ENCODE peak calls at places on chromosomes 7 and 10, in four cellular contexts. Y is HCT116, W is sigmoid colon, C is prostate gland. A is an unnamed sample. For H3K36me3 and H3K4me1, the result is how much of the 10 kb centered on the place peaks cover.

GRCh38 chr10:116162851-116163250 is 110.2 kb downstream of the GFRA1 start:
- DNase-seq in Y (no peak), C (no peak), W (no peak), A (no peak)

GRCh38 chr10:310976-311639 is 175.9 kb downstream of the ZMYND11 start:
- DNase-seq in C (no peak), Y (no peak), W (no peak), A (peak)

GRCh38 chr7:110531186-110531585 is 559.7 kb upstream of the LRRN3 start:
- DNase-seq in W (no peak), Y (no peak), C (no peak), A (no peak)

GRCh38 chr10:87691515-87692070 is 31.9 kb downstream of the PAPSS2 start:
- DNase-seq in C (no peak), W (no peak), Y (no peak), A (no peak)

GRCh38 chr7:80372415-80372814 is 139.4 kb downstream of the GNAT3 start:
- DNase-seq in Y (no peak), C (no peak), W (no peak), A (no peak)

GRCh38 chr10:69807122-69807521 is 5.4 kb downstream of the COL13A1 start:
- DNase-seq in C (no peak), Y (peak), W (no peak), A (no peak)

GRCh38 chr10:128063736-128064614 is 62.2 kb downstream of the MKI67 start:
- DNase-seq in Y (no peak), C (peak), W (peak), A (no peak)

GRCh38 chr7:9204571-9204970 is 771.2 kb downstream of the NXPH1 start:
- DNase-seq in Y (no peak), W (no peak), C (no peak), A (no peak)

GRCh38 chr10:88065384-88066049 is 202.1 kb downstream of the PTEN start:
- DNase-seq in Y (no peak), C (no peak), W (no peak), A (no peak)

GRCh38 chr7:130473289-130473688 is 18.6 kb upstream of the MEST start:
- DNase-seq in W (no peak), Y (no peak), C (no peak), A (no peak)

GRCh38 chr10:43863859-43864591 is 215.3 kb upstream of the ZNF32 start:
- DNase-seq in C (no peak), W (no peak), Y (no peak), A (peak)

GRCh38 chr10:133361773-133362441 is 4.1 kb upstream of the FUOM start:
- DNase-seq in C (no peak), Y (no peak), W (no peak), A (no peak)

GRCh38 chr10:18665815-18666558 is 6.8 kb downstream of the ARL5B start:
- DNase-seq in C (no peak), Y (no peak), W (no peak), A (no peak)

GRCh38 chr7:131020759-131021219 is 286.8 kb upstream of the KLF14 start:
- DNase-seq in W (no peak), Y (no peak), C (no peak), A (peak)

GRCh38 chr7:110309941-110310340 is 781.0 kb upstream of the LRRN3 start:
- DNase-seq in W (no peak), Y (no peak), C (no peak), A (no peak)

GRCh38 chr7:67896721-67897120 is 900.1 kb downstream of the TYW1 start:
- DNase-seq in Y (no peak), W (no peak), C (no peak), A (no peak)

GRCh38 chr7:101911800-101912705 is 94.6 kb downstream of the CUX1 start:
- DNase-seq in Y (no peak), W (peak), C (no peak), A (no peak)

GRCh38 chr7:149569025-149569725 is 71.6 kb upstream of the ZNF746 start:
- DNase-seq in W (no peak), Y (no peak), C (no peak), A (no peak)

GRCh38 chr10:98047009-98047741 is 16.8 kb upstream of the CRTAC1 start:
- DNase-seq in W (no peak), C (no peak), Y (no peak), A (no peak)

GRCh38 chr7:133646493-133647154 is 393.7 kb downstream of the EXOC4 start:
- DNase-seq in W (no peak), C (no peak), Y (no peak), A (no peak)
- TF ChIP-seq POLR2AphosphoS5 in W (no peak), C (no peak), Y (no peak), A (no peak)

GRCh38 chr7:30149640-30150272 is 15.0 kb downstream of the MTURN start:
- DNase-seq in Y (no peak), C (no peak), W (no peak), A (no peak)
- H3K36me3 ChIP-seq in Y (under half), C (under half), W (under half), A (under half)

GRCh38 chr10:99872367-99873162 is 90.1 kb downstream of the ABCC2 start:
- DNase-seq in C (no peak), W (no peak), Y (no peak), A (no peak)
- H3K4me1 ChIP-seq in C (under half), W (under half), Y (under half), A (under half)

DNA sequence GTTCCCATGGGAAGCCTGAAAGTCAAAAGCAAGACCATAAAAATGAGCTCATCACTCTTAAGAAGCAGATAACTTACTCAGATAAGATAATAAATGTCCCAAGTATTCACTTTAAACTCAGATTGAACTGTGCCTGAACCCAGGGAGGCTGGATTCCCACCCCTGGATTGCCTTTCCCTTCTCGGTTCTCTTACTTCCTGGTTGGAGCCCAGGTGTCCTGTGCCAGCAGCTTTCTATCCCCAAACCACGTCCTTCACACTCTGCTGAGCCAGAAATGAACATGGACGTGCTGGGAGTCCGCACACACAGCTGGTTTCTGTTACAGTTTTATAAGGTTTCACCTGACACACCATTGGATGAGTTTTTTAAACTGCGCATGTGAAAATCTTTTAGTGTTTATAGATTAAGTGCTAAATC is 636.2 kb upstream of the IGFBP3 start:
- DNase-seq in W (peak), Y (no peak), C (peak), A (no peak)
- TF ChIP-seq POLR2AphosphoS5 in W (peak), Y (no peak), C (peak), A (peak)

GRCh38 chr7:107922891-107923290 is 31.9 kb downstream of the DLD start:
- DNase-seq in Y (no peak), W (no peak), C (no peak), A (no peak)

GRCh38 chr7:107920048-107920772 is 29.2 kb downstream of the DLD start:
- DNase-seq in W (no peak), Y (no peak), C (no peak), A (no peak)

DNA sequence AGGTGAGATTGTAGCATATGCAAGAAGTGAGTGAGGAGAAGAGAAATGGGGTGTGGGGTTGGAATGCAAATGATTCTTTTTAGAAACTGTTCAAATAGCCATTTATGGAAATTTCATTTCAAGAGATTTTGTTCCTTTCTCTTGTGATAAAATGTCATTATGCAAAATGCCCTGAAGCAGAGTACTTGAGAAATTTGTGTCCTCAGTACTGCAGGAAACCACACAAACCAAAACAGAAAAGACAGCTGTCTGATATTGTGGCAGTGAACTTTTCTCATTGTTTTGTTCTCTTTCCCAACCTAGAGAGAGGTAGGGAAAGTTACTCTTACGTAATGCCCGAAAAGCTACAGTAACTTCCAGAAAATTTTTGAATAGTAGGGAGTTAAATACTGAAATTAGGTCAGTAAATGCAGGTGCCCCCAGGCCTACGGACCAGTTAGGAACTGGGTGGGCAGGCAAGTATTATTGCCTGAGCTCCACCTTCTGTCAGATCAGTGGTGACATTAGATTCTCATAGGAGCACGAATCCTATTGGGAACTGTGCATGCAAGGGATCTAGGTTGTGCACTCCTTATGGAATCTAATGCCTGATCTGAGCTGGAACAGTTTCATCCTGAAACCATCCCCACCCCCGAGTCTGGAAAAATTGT is 34.0 kb downstream of the DLD start:
- DNase-seq in Y (no peak), C (no peak), W (no peak), A (no peak)
- H3K36me3 ChIP-seq in Y (under half), C (under half), W (half or more), A (under half)

GRCh38 chr10:103720964-103721335 is 134.4 kb downstream of the SH3PXD2A start:
- DNase-seq in C (no peak), Y (no peak), W (no peak), A (no peak)

GRCh38 chr10:103720328-103720963 is 134.9 kb downstream of the SH3PXD2A start:
- DNase-seq in C (no peak), Y (no peak), W (no peak), A (no peak)

GRCh38 chr10:103717341-103718246 is 137.8 kb downstream of the SH3PXD2A start:
- DNase-seq in Y (no peak), W (no peak), C (peak), A (no peak)

GRCh38 chr10:103718247-103718620 is 137.1 kb downstream of the SH3PXD2A start:
- DNase-seq in Y (no peak), C (no peak), W (no peak), A (no peak)

DNA sequence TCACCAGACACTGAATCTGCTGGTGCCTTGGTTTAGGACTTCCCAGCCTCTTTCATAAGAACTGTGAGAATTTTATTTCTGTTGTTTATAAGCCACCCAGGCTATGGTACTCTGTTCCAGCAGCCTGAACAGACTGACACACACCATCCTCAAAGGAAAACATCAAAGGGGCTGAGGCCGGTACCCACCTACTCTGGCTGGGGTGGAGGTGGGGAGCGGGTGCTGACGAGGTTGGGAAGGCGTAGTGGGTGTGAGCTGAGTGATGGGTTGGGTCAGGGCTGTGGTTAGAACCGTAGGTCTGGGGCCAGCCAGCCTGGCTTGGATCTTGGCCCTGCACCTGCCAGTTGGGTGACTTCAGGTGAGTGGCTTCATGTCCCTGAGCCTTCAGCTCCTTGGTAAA is 136.3 kb downstream of the SH3PXD2A start:
- DNase-seq in W (no peak), Y (no peak), C (no peak), A (no peak)
- H3K4me1 ChIP-seq in W (under half), Y (under half), C (under half), A (under half)